ENCODE peak calls at places on chromosomes 11 and 22, in nine cellular contexts. Y is A673; Q is stimulated activated CD8-positive, alpha-beta memory T cell treated with anti-CD3 and anti-CD28 coated beads, Interleukin-7, amount 100 ng/mL, for 48 hours; I is renal cortical epithelial cell; K is sigmoid colon; Z is astrocyte; O is GM04504; J is T follicular helper cell; N is ACHN. P is an unnamed sample.

GRCh38 chr11:89405629-89406028 is 85.5 kb downstream of the NOX4 start:
- DNase-seq in Y (peak), Q (no peak), I (peak), K (no peak), Z (no peak), O (no peak), J (no peak), N (peak), P (peak)

GRCh38 chr22:39946571-39947407 is 13.4 kb upstream of the TMA7B start:
- DNase-seq in Y (no peak), Q (no peak), I (no peak), K (no peak), Z (no peak), O (no peak), J (no peak), N (no peak), P (no peak)

GRCh38 chr22:36913431-36914382 is at the start of gene CSF2RB:
- DNase-seq in Y (no peak), Q (no peak), I (no peak), K (peak), Z (no peak), O (no peak), J (no peak), N (no peak), P (no peak)

GRCh38 chr22:45009881-45010531 is at the start of gene PHF21B:
- DNase-seq in Y (peak), Q (peak), I (no peak), K (peak), Z (no peak), O (no peak), J (no peak), N (peak), P (peak)

GRCh38 chr11:12147827-12148226 is 37.4 kb downstream of the MICAL2 start:
- DNase-seq in Y (no peak), Q (no peak), I (no peak), K (no peak), Z (no peak), O (no peak), J (no peak), N (no peak), P (no peak)

GRCh38 chr22:44403930-44404329 is 91.2 kb upstream of the SHISAL1 start:
- DNase-seq in Y (no peak), Q (no peak), I (no peak), K (peak), Z (no peak), O (no peak), J (no peak), N (no peak), P (no peak)

GRCh38 chr22:28137036-28137435 is 218.0 kb upstream of the PITPNB start:
- DNase-seq in Y (no peak), Q (no peak), I (no peak), K (no peak), Z (no peak), O (no peak), J (no peak), N (no peak), P (no peak)

GRCh38 chr11:128194226-128194625 is 393.1 kb downstream of the ETS1 start:
- DNase-seq in Y (no peak), Q (no peak), I (peak), K (no peak), Z (no peak), O (no peak), J (no peak), N (no peak), P (no peak)

GRCh38 chr22:37499006-37499707 is 13.0 kb upstream of the MFNG start:
- DNase-seq in Y (no peak), Q (no peak), I (peak), K (no peak), Z (no peak), O (no peak), J (no peak), N (no peak), P (peak)

GRCh38 chr11:67647471-67647870 is 3.1 kb downstream of the ACY3 start:
- DNase-seq in Y (no peak), Q (no peak), I (no peak), K (no peak), Z (no peak), O (no peak), J (no peak), N (no peak), P (no peak)

GRCh38 chr11:45335434-45335833 is 49.3 kb upstream of the SYT13 start:
- DNase-seq in Y (no peak), Q (no peak), I (no peak), K (no peak), Z (no peak), O (no peak), J (no peak), N (no peak), P (no peak)

GRCh38 chr11:113895367-113896155 is 9.0 kb upstream of the HTR3B start:
- DNase-seq in Y (peak), Q (no peak), I (no peak), K (no peak), Z (no peak), O (no peak), J (no peak), N (no peak), P (peak)

GRCh38 chr22:44023404-44024287 is 456 bp upstream of the PARVB start:
- DNase-seq in Y (peak), Q (no peak), I (no peak), K (no peak), Z (peak), O (peak), J (no peak), N (peak), P (peak)

GRCh38 chr11:70483077-70483861 is 84.9 kb downstream of the CTTN start:
- DNase-seq in Y (peak), Q (no peak), I (peak), K (no peak), Z (peak), O (no peak), J (no peak), N (peak), P (peak)

GRCh38 chr11:120680322-120680721 is 168.8 kb downstream of the GRIK4 start:
- DNase-seq in Y (no peak), Q (no peak), I (no peak), K (no peak), Z (no peak), O (no peak), J (no peak), N (no peak), P (no peak)

GRCh38 chr11:124481365-124482323 is 36.1 kb upstream of the OR8B8 start:
- DNase-seq in Y (peak), Q (peak), I (peak), K (no peak), Z (peak), O (no peak), J (no peak), N (peak), P (peak)

GRCh38 chr22:43470218-43470617 is 58.4 kb downstream of the MPPED1 start:
- DNase-seq in Y (no peak), Q (no peak), I (no peak), K (no peak), Z (no peak), O (no peak), J (no peak), N (no peak), P (no peak)

GRCh38 chr11:68266121-68266891 is 5.5 kb downstream of the C11orf24 start:
- DNase-seq in Y (no peak), Q (no peak), I (no peak), K (no peak), Z (no peak), O (no peak), J (no peak), N (no peak), P (no peak)

GRCh38 chr11:1640076-1640946 is 10.7 kb downstream of the KRTAP5-5 start:
- DNase-seq in Y (peak), Q (no peak), I (no peak), K (peak), Z (no peak), O (no peak), J (no peak), N (peak), P (peak)

GRCh38 chr22:44698531-44699421 is 3.2 kb upstream of the PRR5 start:
- DNase-seq in Y (no peak), Q (no peak), I (peak), K (peak), Z (peak), O (peak), J (no peak), N (peak), P (no peak)

GRCh38 chr11:2366271-2366670 is 10.8 kb upstream of the CD81 start:
- DNase-seq in Y (no peak), Q (no peak), I (no peak), K (no peak), Z (peak), O (no peak), J (no peak), N (no peak), P (no peak)

GRCh38 chr11:73402834-73403185 is 26.6 kb downstream of the RELT start:
- DNase-seq in Y (peak), Q (no peak), I (peak), K (no peak), Z (no peak), O (no peak), J (no peak), N (peak), P (peak)

GRCh38 chr11:72641900-72642814 is 32.1 kb downstream of the PDE2A start:
- DNase-seq in Y (peak), Q (no peak), I (no peak), K (peak), Z (no peak), O (no peak), J (no peak), N (peak), P (peak)

GRCh38 chr22:26597026-26597425 is 7.1 kb upstream of the TPST2 start:
- DNase-seq in Y (no peak), Q (no peak), I (no peak), K (no peak), Z (no peak), O (no peak), J (no peak), N (no peak), P (no peak)

GRCh38 chr22:19965771-19966709 is 24.4 kb upstream of the TXNRD2 start:
- DNase-seq in Y (peak), Q (no peak), I (no peak), K (no peak), Z (no peak), O (no peak), J (no peak), N (no peak), P (peak)

GRCh38 chr11:123251656-123252344 is 56.8 kb upstream of the CLMP start:
- DNase-seq in Y (peak), Q (no peak), I (no peak), K (peak), Z (peak), O (no peak), J (no peak), N (no peak), P (no peak)

GRCh38 chr11:68168694-68169093 is 44.4 kb downstream of the KMT5B start:
- DNase-seq in Y (no peak), Q (no peak), I (peak), K (no peak), Z (no peak), O (no peak), J (no peak), N (peak), P (no peak)

GRCh38 chr22:44312766-44313165 is at the start of gene SHISAL1:
- DNase-seq in Y (no peak), Q (no peak), I (no peak), K (no peak), Z (peak), O (no peak), J (no peak), N (no peak), P (no peak)

GRCh38 chr11:27926469-27926868 is 181.5 kb downstream of the KIF18A start:
- DNase-seq in Y (peak), Q (no peak), I (no peak), K (no peak), Z (no peak), O (no peak), J (no peak), N (no peak), P (no peak)

GRCh38 chr11:81007046-81007445 is 1566.2 kb upstream of the TENM4 start:
- DNase-seq in Y (peak), Q (no peak), I (peak), K (no peak), Z (peak), O (no peak), J (no peak), N (peak), P (no peak)

GRCh38 chr22:19876941-19877625 is 22.4 kb upstream of the GNB1L start:
- DNase-seq in Y (no peak), Q (no peak), I (no peak), K (peak), Z (no peak), O (no peak), J (no peak), N (no peak), P (no peak)

GRCh38 chr11:13637125-13638119 is 31.0 kb upstream of the FAR1 start:
- DNase-seq in Y (no peak), Q (no peak), I (no peak), K (no peak), Z (no peak), O (no peak), J (no peak), N (no peak), P (no peak)

P was measured in NCI-H82.